ENCODE peak calls at places on chromosomes 12 and 14, in seven cellular contexts. Q is vagina, X is HAP-1, K is AG09309, N is psoas muscle, P is fibroblast of the aortic adventitia, E is GM06990. A is an unnamed sample.

GRCh38 chr14:64220466-64220865 is 73.7 kb downstream of the ESR2 start:
- DNase-seq in Q (no peak), X (no peak), K (no peak), N (peak), P (no peak), E (no peak), A (no peak)

GRCh38 chr14:105843444-105844046 is 317.2 kb downstream of the TMEM121 start:
- DNase-seq in Q (no peak), X (no peak), K (no peak), N (no peak), P (no peak), E (no peak), A (no peak)

GRCh38 chr12:4992881-4993280 is 50.8 kb upstream of the KCNA5 start:
- DNase-seq in Q (no peak), X (no peak), K (no peak), N (no peak), P (no peak), E (no peak), A (no peak)

GRCh38 chr12:6089041-6089823 is 35.2 kb downstream of the VWF start:
- DNase-seq in Q (no peak), X (peak), K (no peak), N (no peak), P (no peak), E (no peak), A (peak)

GRCh38 chr12:6092784-6093722 is 31.4 kb downstream of the VWF start:
- DNase-seq in Q (no peak), X (no peak), K (peak), N (peak), P (peak), E (no peak), A (peak)

GRCh38 chr14:54786191-54786755 is 116.4 kb downstream of the GCH1 start:
- DNase-seq in Q (no peak), X (no peak), K (no peak), N (no peak), P (no peak), E (no peak), A (no peak)

GRCh38 chr14:28609228-28609828 is 157.3 kb upstream of the FOXG1 start:
- DNase-seq in Q (no peak), X (peak), K (no peak), N (no peak), P (peak), E (no peak), A (peak)

GRCh38 chr14:49549881-49550280 is 36.3 kb downstream of the RPS29 start:
- DNase-seq in Q (no peak), X (peak), K (no peak), N (no peak), P (peak), E (no peak), A (no peak)

GRCh38 chr12:62581288-62582064 is 114.8 kb downstream of the MON2 start:
- DNase-seq in Q (no peak), X (no peak), K (no peak), N (no peak), P (peak), E (peak), A (peak)

GRCh38 chr12:52279683-52280318 is 5.4 kb downstream of the KRT86 start:
- DNase-seq in Q (no peak), X (no peak), K (no peak), N (no peak), P (no peak), E (no peak), A (no peak)

GRCh38 chr14:44960146-44960545 is 1.6 kb downstream of the KLHL28 start:
- DNase-seq in Q (no peak), X (no peak), K (no peak), N (no peak), P (peak), E (no peak), A (no peak)

GRCh38 chr14:31690056-31690455 is 128.9 kb downstream of the NUBPL start:
- DNase-seq in Q (no peak), X (no peak), K (no peak), N (no peak), P (no peak), E (no peak), A (no peak)

GRCh38 chr14:106508216-106508615 is 981.8 kb downstream of the TMEM121 start:
- DNase-seq in Q (peak), X (no peak), K (no peak), N (no peak), P (no peak), E (no peak), A (no peak)

GRCh38 chr12:19397534-19397933 is 41.8 kb upstream of the AEBP2 start:
- DNase-seq in Q (no peak), X (no peak), K (no peak), N (no peak), P (peak), E (no peak), A (no peak)

GRCh38 chr12:102824218-102824835 is 92.7 kb downstream of the PAH start:
- DNase-seq in Q (no peak), X (peak), K (no peak), N (peak), P (no peak), E (peak), A (peak)

GRCh38 chr14:63308723-63309317 is 9.9 kb downstream of the GPHB5 start:
- DNase-seq in Q (no peak), X (peak), K (no peak), N (no peak), P (peak), E (no peak), A (peak)

GRCh38 chr14:104224516-104225281 is 86.3 kb downstream of the KIF26A start:
- DNase-seq in Q (no peak), X (peak), K (no peak), N (peak), P (no peak), E (no peak), A (no peak)

GRCh38 chr14:56805992-56806737 is 4.1 kb downstream of the OTX2 start:
- DNase-seq in Q (no peak), X (no peak), K (no peak), N (no peak), P (no peak), E (no peak), A (no peak)

GRCh38 chr12:98085360-98085759 is 430.0 kb upstream of the TMPO start:
- DNase-seq in Q (no peak), X (no peak), K (no peak), N (no peak), P (no peak), E (no peak), A (no peak)

GRCh38 chr12:50039151-50039835 is 14.0 kb upstream of the RACGAP1 start:
- DNase-seq in Q (no peak), X (peak), K (no peak), N (peak), P (peak), E (peak), A (peak)

GRCh38 chr14:50820786-50821185 is 10.2 kb downstream of the NIN start:
- DNase-seq in Q (no peak), X (no peak), K (no peak), N (no peak), P (no peak), E (no peak), A (no peak)

GRCh38 chr12:22981711-22982110 is 356.7 kb downstream of the ETNK1 start:
- DNase-seq in Q (no peak), X (no peak), K (peak), N (no peak), P (peak), E (no peak), A (no peak)

GRCh38 chr12:97650242-97650641 is 187.6 kb downstream of the RMST start:
- DNase-seq in Q (no peak), X (no peak), K (no peak), N (no peak), P (no peak), E (no peak), A (no peak)

GRCh38 chr14:85071447-85071846 is 458.5 kb upstream of the FLRT2 start:
- DNase-seq in Q (no peak), X (no peak), K (no peak), N (no peak), P (no peak), E (no peak), A (no peak)

GRCh38 chr14:75063013-75063412 is 811 bp downstream of the ACYP1 start:
- DNase-seq in Q (no peak), X (no peak), K (no peak), N (no peak), P (no peak), E (no peak), A (no peak)

GRCh38 chr12:96514328-96514727 is 25.0 kb downstream of the CFAP54 start:
- DNase-seq in Q (no peak), X (no peak), K (no peak), N (no peak), P (no peak), E (peak), A (peak)

GRCh38 chr14:92135269-92135668 is 13.5 kb downstream of the CPSF2 start:
- DNase-seq in Q (no peak), X (no peak), K (no peak), N (no peak), P (peak), E (no peak), A (no peak)

GRCh38 chr12:6899837-6900519 is 4.6 kb upstream of the LRRC23 start:
- DNase-seq in Q (no peak), X (peak), K (no peak), N (no peak), P (peak), E (no peak), A (peak)

GRCh38 chr14:93832076-93832475 is 43.8 kb upstream of the PRIMA1 start:
- DNase-seq in Q (no peak), X (no peak), K (no peak), N (no peak), P (no peak), E (no peak), A (no peak)

GRCh38 chr14:94043111-94043755 is 17.1 kb downstream of the OTUB2 start:
- DNase-seq in Q (no peak), X (no peak), K (no peak), N (no peak), P (peak), E (no peak), A (no peak)

GRCh38 chr12:128367961-128368360 is 101.0 kb downstream of the TMEM132C start:
- DNase-seq in Q (no peak), X (no peak), K (no peak), N (no peak), P (no peak), E (no peak), A (no peak)

GRCh38 chr12:128365032-128365431 is 98.1 kb downstream of the TMEM132C start:
- DNase-seq in Q (no peak), X (no peak), K (no peak), N (no peak), P (no peak), E (no peak), A (no peak)

GRCh38 chr12:128365831-128366231 is 98.9 kb downstream of the TMEM132C start:
- DNase-seq in Q (no peak), X (no peak), K (no peak), N (peak), P (no peak), E (no peak), A (no peak)
- H3K4me3 ChIP-seq in Q (peak), X (no peak), K (no peak), N (peak), P (no peak), E (no peak), A (peak)

DNA sequence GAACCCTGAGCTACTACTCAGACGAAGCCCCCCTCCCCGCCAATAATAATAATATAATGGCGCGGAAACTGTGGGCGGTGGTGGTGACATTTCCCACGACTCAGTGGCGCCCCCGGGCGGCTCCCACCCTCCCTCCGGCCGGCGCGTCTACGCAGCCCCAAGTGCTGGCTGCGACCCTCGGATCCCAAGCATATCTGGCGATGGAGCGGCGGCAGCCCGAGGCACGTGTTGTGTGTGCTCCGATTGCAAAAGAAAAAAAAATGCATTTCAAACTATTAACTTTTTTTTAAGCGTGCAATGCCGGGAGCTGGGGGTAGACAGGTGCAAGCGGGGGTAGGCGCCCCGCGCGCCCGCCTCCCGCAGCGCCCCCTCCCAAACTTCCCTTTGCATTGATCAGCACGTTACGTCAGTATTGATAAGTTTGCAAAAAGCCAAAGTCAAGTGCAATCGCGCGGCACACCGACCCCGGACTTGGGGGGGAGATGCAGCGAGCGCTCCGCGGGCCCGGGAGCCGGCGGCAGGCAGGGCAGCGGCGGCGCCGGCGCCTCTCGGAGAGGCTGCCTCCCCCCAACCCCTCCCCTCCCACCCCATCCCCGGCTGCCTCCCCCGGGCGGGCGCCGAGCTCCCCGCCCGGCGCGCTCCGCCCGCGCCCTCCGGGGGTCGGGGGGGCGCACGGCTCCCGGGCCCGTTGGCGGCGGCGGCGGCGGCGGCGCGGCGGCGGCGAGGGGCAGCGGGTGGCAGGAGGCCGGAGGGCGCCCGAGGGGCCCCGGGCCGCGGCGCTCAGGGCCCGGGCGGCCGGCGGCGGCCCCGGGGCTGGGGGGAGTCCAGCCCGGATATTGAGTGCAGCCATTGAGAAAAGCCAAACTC is 113.1 kb upstream of the MYL2 start:
- DNase-seq in Q (no peak), X (peak), K (no peak), N (no peak), P (no peak), E (peak), A (no peak)
- H3K4me3 ChIP-seq in Q (no peak), X (peak), K (no peak), N (peak), P (no peak), E (no peak), A (no peak)

GRCh38 chr14:101457936-101458535 is 103.3 kb upstream of the DIO3 start:
- DNase-seq in Q (no peak), X (no peak), K (no peak), N (no peak), P (no peak), E (no peak), A (no peak)

GRCh38 chr14:101458536-101459391 is 102.5 kb upstream of the DIO3 start:
- DNase-seq in Q (no peak), X (no peak), K (no peak), N (no peak), P (no peak), E (no peak), A (no peak)

GRCh38 chr14:101460986-101461750 is 100.1 kb upstream of the DIO3 start:
- DNase-seq in Q (no peak), X (no peak), K (no peak), N (no peak), P (no peak), E (no peak), A (no peak)

GRCh38 chr14:101460521-101460920 is 100.8 kb upstream of the DIO3 start:
- DNase-seq in Q (no peak), X (no peak), K (no peak), N (no peak), P (no peak), E (no peak), A (no peak)

DNA sequence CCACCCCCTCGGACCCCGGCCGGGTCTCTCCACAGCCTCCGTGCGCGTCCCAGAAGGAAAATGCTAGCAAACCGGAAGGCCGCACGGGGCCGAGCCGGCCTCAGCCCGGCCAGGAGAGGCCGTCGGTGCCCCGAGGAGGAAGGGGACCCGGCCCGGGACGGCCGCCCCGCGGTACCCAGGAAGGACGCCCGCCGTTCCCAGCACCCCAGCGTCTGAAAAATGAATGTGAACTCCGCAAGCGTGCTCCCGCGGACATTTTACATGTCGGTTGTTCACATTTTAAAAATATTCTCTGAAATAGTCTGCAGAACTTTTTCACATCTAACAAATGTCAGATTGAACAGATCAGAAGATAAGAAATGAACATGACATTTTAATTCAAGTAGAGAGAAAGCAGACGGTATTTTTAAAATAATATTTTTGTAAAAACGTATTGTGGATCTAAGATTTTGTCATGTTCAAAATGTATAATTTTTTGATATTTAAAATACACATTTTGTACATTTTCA is 101.8 kb upstream of the DIO3 start:
- DNase-seq in Q (no peak), X (no peak), K (no peak), N (no peak), P (no peak), E (no peak), A (no peak)
- H3K4me3 ChIP-seq in Q (peak), X (no peak), K (no peak), N (no peak), P (no peak), E (no peak), A (no peak)

GRCh38 chr12:2064078-2064507 is 11.3 kb downstream of the CACNA1C start:
- DNase-seq in Q (no peak), X (no peak), K (no peak), N (no peak), P (peak), E (no peak), A (no peak)
- H3K4me3 ChIP-seq in Q (no peak), X (no peak), K (peak), N (no peak), P (peak), E (no peak), A (no peak)

GRCh38 chr12:132138941-132139871 is 4.9 kb downstream of the DDX51 start:
- DNase-seq in Q (no peak), X (no peak), K (no peak), N (no peak), P (no peak), E (no peak), A (no peak)
- H3K4me3 ChIP-seq in Q (no peak), X (no peak), K (no peak), N (no peak), P (no peak), E (no peak), A (no peak)

GRCh38 chr12:56864318-56864717 is 69.9 kb downstream of the SDR9C7 start:
- DNase-seq in Q (no peak), X (no peak), K (no peak), N (no peak), P (no peak), E (no peak), A (no peak)
- H3K4me3 ChIP-seq in Q (no peak), X (no peak), K (no peak), N (no peak), P (no peak), E (no peak), A (no peak)

GRCh38 chr12:25811656-25812126 is 146.8 kb upstream of the RASSF8 start:
- DNase-seq in Q (no peak), X (no peak), K (no peak), N (no peak), P (no peak), E (peak), A (no peak)
- H3K4me3 ChIP-seq in Q (no peak), X (no peak), K (no peak), N (no peak), P (no peak), E (no peak), A (no peak)